ENCODE peak calls at places on chromosome 5, in nine cellular contexts. One of them, this sample, is unnamed.

GRCh38 chr5:143648696-143649095 is 163.3 kb upstream of the HMHB1 start:
- DNase-seq in stimulated activated naive CD4-positive, alpha-beta T cell: no peak
- DNase-seq in Right ventricle myocardium superior: no peak
- DNase-seq in amniotic stem cell: no peak
- DNase-seq in activated CD4-positive, alpha-beta T cell treated with anti-CD3 and anti-CD28 coated beads, Interleukin-2, amount 50 U/mL, for 4 hours: no peak
- DNase-seq in omental fat pad: no peak
- DNase-seq in amniotic epithelial cell: no peak
- DNase-seq in heart left ventricle: no peak
- DNase-seq in HuH-7: no peak
- DNase-seq in this sample: no peak

GRCh38 chr5:51226420-51226735 is 156.9 kb upstream of the ISL1 start:
- DNase-seq in stimulated activated naive CD4-positive, alpha-beta T cell: no peak
- DNase-seq in Right ventricle myocardium superior: no peak
- DNase-seq in amniotic stem cell: no peak
- DNase-seq in activated CD4-positive, alpha-beta T cell treated with anti-CD3 and anti-CD28 coated beads, Interleukin-2, amount 50 U/mL, for 4 hours: no peak
- DNase-seq in omental fat pad: no peak
- DNase-seq in amniotic epithelial cell: no peak
- DNase-seq in heart left ventricle: no peak
- DNase-seq in HuH-7: peak
- DNase-seq in this sample: no peak

GRCh38 chr5:32312194-32312681 is 501 bp downstream of the MTMR12 start:
- DNase-seq in stimulated activated naive CD4-positive, alpha-beta T cell: peak
- DNase-seq in Right ventricle myocardium superior: peak
- DNase-seq in amniotic stem cell: peak
- DNase-seq in activated CD4-positive, alpha-beta T cell treated with anti-CD3 and anti-CD28 coated beads, Interleukin-2, amount 50 U/mL, for 4 hours: peak
- DNase-seq in omental fat pad: peak
- DNase-seq in amniotic epithelial cell: peak
- DNase-seq in heart left ventricle: peak
- DNase-seq in HuH-7: peak
- DNase-seq in this sample: peak

GRCh38 chr5:8461543-8461942 is 592.6 kb downstream of the MTRR start:
- DNase-seq in stimulated activated naive CD4-positive, alpha-beta T cell: no peak
- DNase-seq in Right ventricle myocardium superior: no peak
- DNase-seq in amniotic stem cell: no peak
- DNase-seq in activated CD4-positive, alpha-beta T cell treated with anti-CD3 and anti-CD28 coated beads, Interleukin-2, amount 50 U/mL, for 4 hours: no peak
- DNase-seq in omental fat pad: no peak
- DNase-seq in amniotic epithelial cell: no peak
- DNase-seq in heart left ventricle: no peak
- DNase-seq in HuH-7: no peak
- DNase-seq in this sample: no peak

GRCh38 chr5:112356178-112356956 is 62.7 kb downstream of the EPB41L4A start:
- DNase-seq in stimulated activated naive CD4-positive, alpha-beta T cell: no peak
- DNase-seq in Right ventricle myocardium superior: no peak
- DNase-seq in amniotic stem cell: no peak
- DNase-seq in activated CD4-positive, alpha-beta T cell treated with anti-CD3 and anti-CD28 coated beads, Interleukin-2, amount 50 U/mL, for 4 hours: no peak
- DNase-seq in omental fat pad: no peak
- DNase-seq in amniotic epithelial cell: no peak
- DNase-seq in heart left ventricle: no peak
- DNase-seq in HuH-7: no peak
- DNase-seq in this sample: no peak

GRCh38 chr5:53917095-53917494 is 356.7 kb downstream of the NDUFS4 start:
- DNase-seq in stimulated activated naive CD4-positive, alpha-beta T cell: no peak
- DNase-seq in Right ventricle myocardium superior: no peak
- DNase-seq in amniotic stem cell: no peak
- DNase-seq in activated CD4-positive, alpha-beta T cell treated with anti-CD3 and anti-CD28 coated beads, Interleukin-2, amount 50 U/mL, for 4 hours: no peak
- DNase-seq in omental fat pad: no peak
- DNase-seq in amniotic epithelial cell: peak
- DNase-seq in heart left ventricle: no peak
- DNase-seq in HuH-7: no peak
- DNase-seq in this sample: no peak

GRCh38 chr5:1737790-1738405 is 61.7 kb downstream of the MRPL36 start:
- DNase-seq in stimulated activated naive CD4-positive, alpha-beta T cell: no peak
- DNase-seq in Right ventricle myocardium superior: no peak
- DNase-seq in amniotic stem cell: no peak
- DNase-seq in activated CD4-positive, alpha-beta T cell treated with anti-CD3 and anti-CD28 coated beads, Interleukin-2, amount 50 U/mL, for 4 hours: peak
- DNase-seq in omental fat pad: no peak
- DNase-seq in amniotic epithelial cell: peak
- DNase-seq in heart left ventricle: no peak
- DNase-seq in HuH-7: peak
- DNase-seq in this sample: peak

GRCh38 chr5:124057815-124058231 is 545.8 kb downstream of the CSNK1G3 start:
- DNase-seq in stimulated activated naive CD4-positive, alpha-beta T cell: no peak
- DNase-seq in Right ventricle myocardium superior: no peak
- DNase-seq in amniotic stem cell: no peak
- DNase-seq in activated CD4-positive, alpha-beta T cell treated with anti-CD3 and anti-CD28 coated beads, Interleukin-2, amount 50 U/mL, for 4 hours: no peak
- DNase-seq in omental fat pad: no peak
- DNase-seq in amniotic epithelial cell: no peak
- DNase-seq in heart left ventricle: no peak
- DNase-seq in HuH-7: no peak
- DNase-seq in this sample: no peak

GRCh38 chr5:109516385-109516784 is 106.6 kb upstream of the PJA2 start:
- DNase-seq in stimulated activated naive CD4-positive, alpha-beta T cell: no peak
- DNase-seq in Right ventricle myocardium superior: no peak
- DNase-seq in amniotic stem cell: no peak
- DNase-seq in activated CD4-positive, alpha-beta T cell treated with anti-CD3 and anti-CD28 coated beads, Interleukin-2, amount 50 U/mL, for 4 hours: no peak
- DNase-seq in omental fat pad: no peak
- DNase-seq in amniotic epithelial cell: peak
- DNase-seq in heart left ventricle: no peak
- DNase-seq in HuH-7: no peak
- DNase-seq in this sample: no peak

This sample was measured in stimulated activated CD4-positive, alpha-beta T cell treated with anti-CD3 and anti-CD28 coated beads, Interleukin-4, amount 100 ng/mL, for 1 hour.